ENCODE peak calls at places on chromosomes 13 and 19, in ten cellular contexts. One of them, this sample, is unnamed.

GRCh38 chr19:23509686-23510450 is 114.6 kb upstream of the ZNF91 start:
- DNase-seq in RCC 7860: no peak
- DNase-seq in NCI-H748 treated with DMSO at 0.1 percent for 48 hours: no peak
- DNase-seq in stimulated activated CD8-positive, alpha-beta memory T cell treated with anti-CD3 and anti-CD28 coated beads, Interleukin-4, amount 100 ng/mL, for 48 hours: no peak
- DNase-seq in NCI-H524: no peak
- DNase-seq in caudate nucleus: no peak
- DNase-seq in ureter: no peak
- DNase-seq in anterior cingulate cortex: no peak
- DNase-seq in Panc1: no peak
- DNase-seq in renal cortical epithelial cell: peak; percentile 4
- DNase-seq in this sample: no peak

GRCh38 chr19:5349041-5349440 is 8.4 kb upstream of the PTPRS start:
- DNase-seq in anterior cingulate cortex: no peak
- DNase-seq in NCI-H748 treated with DMSO at 0.1 percent for 48 hours: no peak
- DNase-seq in Panc1: no peak
- DNase-seq in NCI-H524: peak; percentile 82
- DNase-seq in caudate nucleus: no peak
- DNase-seq in stimulated activated CD8-positive, alpha-beta memory T cell treated with anti-CD3 and anti-CD28 coated beads, Interleukin-4, amount 100 ng/mL, for 48 hours: no peak
- DNase-seq in ureter: no peak
- DNase-seq in RCC 7860: no peak
- DNase-seq in renal cortical epithelial cell: no peak
- DNase-seq in this sample: peak; percentile 70

GRCh38 chr13:25687622-25688225 is 315.9 kb downstream of the ATP8A2 start:
- DNase-seq in NCI-H748 treated with DMSO at 0.1 percent for 48 hours: peak; percentile 89
- DNase-seq in RCC 7860: no peak
- DNase-seq in stimulated activated CD8-positive, alpha-beta memory T cell treated with anti-CD3 and anti-CD28 coated beads, Interleukin-4, amount 100 ng/mL, for 48 hours: no peak
- DNase-seq in anterior cingulate cortex: no peak
- DNase-seq in Panc1: no peak
- DNase-seq in ureter: no peak
- DNase-seq in NCI-H524: no peak
- DNase-seq in renal cortical epithelial cell: no peak
- DNase-seq in caudate nucleus: no peak
- DNase-seq in this sample: no peak

GRCh38 chr13:97284558-97284957 is 62.4 kb downstream of the MBNL2 start:
- DNase-seq in stimulated activated CD8-positive, alpha-beta memory T cell treated with anti-CD3 and anti-CD28 coated beads, Interleukin-4, amount 100 ng/mL, for 48 hours: no peak
- DNase-seq in RCC 7860: no peak
- DNase-seq in renal cortical epithelial cell: no peak
- DNase-seq in NCI-H748 treated with DMSO at 0.1 percent for 48 hours: no peak
- DNase-seq in anterior cingulate cortex: no peak
- DNase-seq in NCI-H524: no peak
- DNase-seq in ureter: no peak
- DNase-seq in caudate nucleus: no peak
- DNase-seq in Panc1: no peak
- DNase-seq in this sample: no peak

GRCh38 chr13:26011996-26012688 is 39.7 kb downstream of the SHISA2 start:
- DNase-seq in caudate nucleus: peak; percentile 28
- DNase-seq in NCI-H524: no peak
- DNase-seq in renal cortical epithelial cell: peak; percentile 10
- DNase-seq in NCI-H748 treated with DMSO at 0.1 percent for 48 hours: no peak
- DNase-seq in RCC 7860: no peak
- DNase-seq in stimulated activated CD8-positive, alpha-beta memory T cell treated with anti-CD3 and anti-CD28 coated beads, Interleukin-4, amount 100 ng/mL, for 48 hours: peak; percentile 63
- DNase-seq in ureter: no peak
- DNase-seq in Panc1: no peak
- DNase-seq in anterior cingulate cortex: no peak
- DNase-seq in this sample: no peak

GRCh38 chr19:42251572-42251990 is 3.3 kb downstream of the ERF start:
- DNase-seq in stimulated activated CD8-positive, alpha-beta memory T cell treated with anti-CD3 and anti-CD28 coated beads, Interleukin-4, amount 100 ng/mL, for 48 hours: no peak
- DNase-seq in ureter: no peak
- DNase-seq in Panc1: no peak
- DNase-seq in caudate nucleus: no peak
- DNase-seq in NCI-H524: no peak
- DNase-seq in renal cortical epithelial cell: no peak
- DNase-seq in RCC 7860: no peak
- DNase-seq in anterior cingulate cortex: no peak
- DNase-seq in NCI-H748 treated with DMSO at 0.1 percent for 48 hours: no peak
- DNase-seq in this sample: no peak

GRCh38 chr19:53333071-53333465 is 481 bp upstream of the ZNF845 start:
- DNase-seq in NCI-H748 treated with DMSO at 0.1 percent for 48 hours: no peak
- DNase-seq in RCC 7860: no peak
- DNase-seq in stimulated activated CD8-positive, alpha-beta memory T cell treated with anti-CD3 and anti-CD28 coated beads, Interleukin-4, amount 100 ng/mL, for 48 hours: peak; percentile 41
- DNase-seq in anterior cingulate cortex: peak; percentile 12
- DNase-seq in Panc1: no peak
- DNase-seq in ureter: no peak
- DNase-seq in NCI-H524: no peak
- DNase-seq in renal cortical epithelial cell: no peak
- DNase-seq in caudate nucleus: no peak
- DNase-seq in this sample: peak; percentile 44

GRCh38 chr13:44906758-44907157 is 82.5 kb downstream of the NUFIP1 start:
- DNase-seq in NCI-H524: no peak
- DNase-seq in renal cortical epithelial cell: no peak
- DNase-seq in ureter: no peak
- DNase-seq in RCC 7860: no peak
- DNase-seq in anterior cingulate cortex: peak; percentile 47
- DNase-seq in Panc1: no peak
- DNase-seq in stimulated activated CD8-positive, alpha-beta memory T cell treated with anti-CD3 and anti-CD28 coated beads, Interleukin-4, amount 100 ng/mL, for 48 hours: no peak
- DNase-seq in NCI-H748 treated with DMSO at 0.1 percent for 48 hours: no peak
- DNase-seq in caudate nucleus: peak; percentile 54
- DNase-seq in this sample: no peak

GRCh38 chr13:111639994-111640393 is 319.6 kb downstream of the TEX29 start:
- DNase-seq in ureter: no peak
- DNase-seq in anterior cingulate cortex: peak; percentile 53
- DNase-seq in caudate nucleus: no peak
- DNase-seq in NCI-H748 treated with DMSO at 0.1 percent for 48 hours: no peak
- DNase-seq in RCC 7860: no peak
- DNase-seq in Panc1: no peak
- DNase-seq in NCI-H524: no peak
- DNase-seq in renal cortical epithelial cell: no peak
- DNase-seq in stimulated activated CD8-positive, alpha-beta memory T cell treated with anti-CD3 and anti-CD28 coated beads, Interleukin-4, amount 100 ng/mL, for 48 hours: no peak
- DNase-seq in this sample: no peak

GRCh38 chr13:114140131-114140908 is 7.9 kb upstream of the RASA3 start:
- DNase-seq in renal cortical epithelial cell: no peak
- DNase-seq in stimulated activated CD8-positive, alpha-beta memory T cell treated with anti-CD3 and anti-CD28 coated beads, Interleukin-4, amount 100 ng/mL, for 48 hours: peak; percentile 46
- DNase-seq in anterior cingulate cortex: no peak
- DNase-seq in ureter: no peak
- DNase-seq in RCC 7860: no peak
- DNase-seq in NCI-H748 treated with DMSO at 0.1 percent for 48 hours: no peak
- DNase-seq in NCI-H524: no peak
- DNase-seq in Panc1: no peak
- DNase-seq in caudate nucleus: no peak
- DNase-seq in this sample: no peak

GRCh38 chr19:4061683-4062575 is 4.8 kb downstream of the ZBTB7A start:
- DNase-seq in anterior cingulate cortex: no peak
- DNase-seq in NCI-H524: no peak
- DNase-seq in renal cortical epithelial cell: no peak
- DNase-seq in ureter: peak; percentile 81
- DNase-seq in RCC 7860: no peak
- DNase-seq in caudate nucleus: no peak
- DNase-seq in Panc1: no peak
- DNase-seq in NCI-H748 treated with DMSO at 0.1 percent for 48 hours: no peak
- DNase-seq in stimulated activated CD8-positive, alpha-beta memory T cell treated with anti-CD3 and anti-CD28 coated beads, Interleukin-4, amount 100 ng/mL, for 48 hours: peak; percentile 39
- DNase-seq in this sample: peak; percentile 95

GRCh38 chr13:73339086-73339485 is 280.3 kb downstream of the KLF5 start:
- DNase-seq in RCC 7860: no peak
- DNase-seq in NCI-H748 treated with DMSO at 0.1 percent for 48 hours: no peak
- DNase-seq in stimulated activated CD8-positive, alpha-beta memory T cell treated with anti-CD3 and anti-CD28 coated beads, Interleukin-4, amount 100 ng/mL, for 48 hours: no peak
- DNase-seq in renal cortical epithelial cell: no peak
- DNase-seq in anterior cingulate cortex: no peak
- DNase-seq in ureter: no peak
- DNase-seq in NCI-H524: no peak
- DNase-seq in Panc1: no peak
- DNase-seq in caudate nucleus: no peak
- DNase-seq in this sample: no peak

This sample was measured in WERI-Rb-1.